ENCODE peak calls at places on chromosomes 11 and 22, in four cellular contexts. E, J, H and P are unnamed samples. For H3K4me1, the result is how much of the 10 kb centered on the place peaks cover.

GRCh38 chr22:37467556-37467955 is 18.6 kb downstream of the MFNG start:
- DNase-seq in E (no peak), J (no peak), H (no peak), P (no peak)

GRCh38 chr22:29003975-29004646 is 57.5 kb downstream of the C22orf31 start:
- DNase-seq in E (no peak), J (no peak), H (no peak), P (no peak)

GRCh38 chr11:123611698-123612097 is 42.7 kb downstream of the SCN3B start:
- DNase-seq in E (no peak), J (no peak), H (no peak), P (no peak)

GRCh38 chr11:116928102-116928777 is 90.8 kb upstream of the APOA1 start:
- DNase-seq in E (no peak), J (peak), H (no peak), P (no peak)

GRCh38 chr11:110712643-110713468 is 619 bp upstream of the ARHGAP20 start:
- DNase-seq in E (no peak), J (peak), H (peak), P (no peak)

GRCh38 chr11:69004411-69005182 is 8.4 kb downstream of the MRGPRF start:
- DNase-seq in E (no peak), J (no peak), H (no peak), P (no peak)

GRCh38 chr11:35491231-35491871 is 34.1 kb downstream of the PAMR1 start:
- DNase-seq in E (no peak), J (no peak), H (no peak), P (no peak)

GRCh38 chr11:116136987-116137674 is 632.9 kb upstream of the CADM1 start:
- DNase-seq in E (no peak), J (no peak), H (no peak), P (no peak)

GRCh38 chr11:6397636-6398035 is 7.4 kb downstream of the SMPD1 start:
- DNase-seq in E (no peak), J (no peak), H (no peak), P (no peak)

GRCh38 chr22:30701872-30702271 is 7.2 kb downstream of the OSBP2 start:
- DNase-seq in E (no peak), J (no peak), H (no peak), P (no peak)

GRCh38 chr22:38698407-38699094 is 2.2 kb downstream of the JOSD1 start:
- DNase-seq in E (no peak), J (no peak), H (no peak), P (no peak)
- H3K4me3 ChIP-seq in E (no peak), J (peak), H (peak), P (peak)

DNA sequence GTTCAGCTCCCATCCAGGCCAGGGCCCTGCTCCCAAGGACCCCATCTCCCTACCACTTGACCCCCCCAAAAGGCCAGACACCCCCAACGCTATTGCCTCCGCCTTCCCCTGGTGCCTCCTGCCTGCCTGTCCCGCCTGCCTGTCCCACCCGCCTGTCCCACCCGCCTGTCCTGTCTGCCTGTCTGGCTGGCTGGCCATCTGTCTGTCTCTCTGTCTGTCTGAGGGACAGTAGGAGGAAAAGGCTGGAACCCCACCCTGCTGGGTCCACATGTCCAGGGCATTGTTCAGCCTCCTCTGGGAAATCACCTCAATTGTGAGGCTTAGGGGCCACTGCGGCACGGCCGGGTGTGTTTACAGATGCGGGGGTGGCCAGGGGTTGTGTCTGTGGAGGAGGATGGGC is 25.3 kb upstream of the CBX7 start:
- DNase-seq in E (no peak), J (no peak), H (peak), P (peak)
- H3K4me1 ChIP-seq in E (under half), J (under half), H (under half), P (under half)

GRCh38 chr11:46247090-46247489 is 30.4 kb upstream of the CREB3L1 start:
- DNase-seq in E (no peak), J (no peak), H (no peak), P (no peak)
- H3K4me3 ChIP-seq in E (no peak), J (no peak), H (no peak), P (no peak)

DNA sequence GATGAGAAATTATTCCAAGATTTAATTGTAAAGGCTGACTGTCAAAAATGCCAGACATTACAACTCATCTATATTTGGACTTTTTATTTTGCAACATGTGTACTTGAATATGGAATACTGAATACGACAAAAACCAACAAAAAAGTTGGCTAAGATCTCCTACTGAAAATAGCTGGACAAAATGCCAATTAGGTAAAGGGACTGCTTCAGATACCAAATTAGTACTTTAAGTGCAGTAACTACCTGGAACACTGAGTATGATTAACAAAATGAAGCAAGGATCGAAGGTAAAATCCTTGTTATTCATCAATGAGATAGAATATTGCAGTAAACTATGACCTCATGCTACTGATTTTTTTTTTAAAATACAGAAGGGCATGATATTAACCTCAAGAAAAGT is 173.8 kb downstream of the SOX6 start:
- DNase-seq in E (no peak), J (no peak), H (no peak), P (no peak)
- H3K4me1 ChIP-seq in E (under half), J (under half), H (under half), P (under half)

DNA sequence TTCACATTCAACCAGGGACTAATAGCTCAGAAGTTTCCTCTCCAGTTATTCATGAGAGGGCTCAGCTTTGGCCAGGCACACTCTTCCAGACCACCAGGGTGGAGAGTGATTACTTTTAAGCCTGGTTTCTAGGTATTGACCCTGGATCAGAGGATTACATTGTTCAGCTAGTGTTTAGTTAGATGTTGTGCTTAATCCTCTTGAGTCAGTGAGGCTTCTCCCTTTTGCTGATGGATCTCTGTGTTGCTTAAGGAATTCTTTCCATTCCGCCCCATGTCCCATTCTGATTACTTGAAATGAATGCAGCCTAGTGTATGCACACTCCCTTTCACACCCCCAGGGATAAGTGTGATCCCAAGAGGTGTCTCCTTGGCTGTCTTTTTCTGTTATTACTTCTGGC is 271.7 kb upstream of the ANO5 start:
- DNase-seq in E (no peak), J (no peak), H (no peak), P (no peak)
- H3K4me3 ChIP-seq in E (no peak), J (no peak), H (no peak), P (no peak)

GRCh38 chr11:855343-855674 is 12.7 kb downstream of the TSPAN4 start:
- DNase-seq in E (no peak), J (no peak), H (no peak), P (no peak)
- H3K4me1 ChIP-seq in E (under half), J (under half), H (under half), P (under half)

GRCh38 chr11:28104984-28105383 is 3.0 kb downstream of the KIF18A start:
- DNase-seq in E (no peak), J (no peak), H (no peak), P (no peak)
- H3K4me3 ChIP-seq in E (no peak), J (no peak), H (no peak), P (no peak)